ENCODE peak calls at places on chromosome 2, in seven cellular contexts. I is left cardiac atrium; U is activated CD4-positive, CD25-positive, alpha-beta regulatory T cell treated with anti-CD3 and anti-CD28 coated beads, Interleukin-2, amount 50 U/mL, for 24 hours; K is CD4-positive, alpha-beta T cell; X is activated CD8-positive, alpha-beta T cell treated with anti-CD3 and anti-CD28 coated beads, Interleukin-2, amount 10 ng/mL, durations not matched to agents 7 days and 5 days; Q is T-helper 17 cell; H is HepG2. Y is an unnamed sample.

GRCh38 chr2:68236080-68236734 is 16.1 kb downstream of the PPP3R1 start:
- ATAC-seq in I (no peak), U (no peak), K (peak; percentile 64), X (peak; percentile 30), Q (peak; percentile 66), H (no peak), Y (no peak)

GRCh38 chr2:24930768-24931167 is 10.7 kb upstream of the ADCY3 start:
- ATAC-seq in I (peak; percentile 47), U (no peak), K (no peak), X (peak; percentile 66), Q (no peak), H (no peak), Y (no peak)

GRCh38 chr2:236166781-236167296 is 1.3 kb downstream of the GBX2 start:
- ATAC-seq in I (no peak), U (no peak), K (no peak), X (no peak), Q (no peak), H (peak; percentile 37), Y (no peak)

GRCh38 chr2:11680181-11680900 is 10.3 kb upstream of the NTSR2 start:
- ATAC-seq in I (no peak), U (no peak), K (no peak), X (no peak), Q (no peak), H (peak; percentile 42), Y (no peak)

GRCh38 chr2:39541011-39541930 is 104.2 kb upstream of the MAP4K3 start:
- ATAC-seq in I (peak; percentile 76), U (no peak), K (no peak), X (no peak), Q (no peak), H (peak; percentile 94), Y (peak; percentile 34)

GRCh38 chr2:239893236-239893515 is 132.0 kb downstream of the NDUFA10 start:
- ATAC-seq in I (no peak), U (no peak), K (no peak), X (peak; percentile 53), Q (peak; percentile 42), H (peak; percentile 63), Y (no peak)

GRCh38 chr2:73293534-73294171 is at the start of gene EGR4:
- ATAC-seq in I (peak; percentile 65), U (peak; percentile 94), K (peak; percentile 94), X (peak; percentile 90), Q (peak; percentile 96), H (peak; percentile 67), Y (no peak)

GRCh38 chr2:186426153-186427016 is 59.7 kb upstream of the ZC3H15 start:
- ATAC-seq in I (no peak), U (peak; percentile 36), K (peak; percentile 39), X (no peak), Q (no peak), H (peak; percentile 59), Y (no peak)

GRCh38 chr2:113053666-113054435 is 1.2 kb upstream of the IL36B start:
- ATAC-seq in I (no peak), U (peak; percentile 54), K (no peak), X (no peak), Q (no peak), H (no peak), Y (no peak)

GRCh38 chr2:168220971-168221819 is 26.2 kb downstream of the STK39 start:
- ATAC-seq in I (no peak), U (no peak), K (no peak), X (no peak), Q (no peak), H (peak; percentile 91), Y (no peak)

GRCh38 chr2:20496477-20496876 is 49.6 kb downstream of the RHOB start:
- ATAC-seq in I (no peak), U (no peak), K (no peak), X (no peak), Q (no peak), H (peak; percentile 47), Y (peak; percentile 22)

GRCh38 chr2:60553496-60553991 is at the start of gene BCL11A:
- ATAC-seq in I (peak; percentile 46), U (no peak), K (no peak), X (no peak), Q (no peak), H (no peak), Y (peak; percentile 31)

GRCh38 chr2:237859082-237859433 is 365 bp upstream of the RAMP1 start:
- ATAC-seq in I (no peak), U (no peak), K (no peak), X (no peak), Q (no peak), H (no peak), Y (peak; percentile 2)

GRCh38 chr2:217366996-217367395 is 507.1 kb upstream of the TNP1 start:
- ATAC-seq in I (no peak), U (no peak), K (no peak), X (no peak), Q (no peak), H (no peak), Y (no peak)

GRCh38 chr2:112910865-112911264 is at the start of gene IL37:
- ATAC-seq in I (no peak), U (no peak), K (no peak), X (no peak), Q (no peak), H (no peak), Y (no peak)

GRCh38 chr2:181471783-181472182 is 14.6 kb downstream of the ITGA4 start:
- ATAC-seq in I (no peak), U (peak; percentile 31), K (no peak), X (peak; percentile 49), Q (peak; percentile 33), H (no peak), Y (no peak)

GRCh38 chr2:202091476-202091875 is 18.4 kb downstream of the KIAA2012 start:
- ATAC-seq in I (peak; percentile 51), U (no peak), K (no peak), X (no peak), Q (no peak), H (no peak), Y (no peak)

Y was measured in gastroesophageal sphincter.